ENCODE peak calls at places on chromosome 22, in seven cellular contexts. E is lung, J is A549, S is mesenchymal stem cell, V is astrocyte, H is transverse colon, U is mucosa of descending colon. Y is an unnamed sample.

GRCh38 chr22:42270512-42271190 is at the start of gene TCF20:
- DNase-seq in E (peak; percentile 79), J (peak; percentile 51), S (peak; percentile 83), V (peak; percentile 47), H (peak; percentile 83), U (peak; percentile 84), Y (peak; percentile 92)

GRCh38 chr22:45235851-45236342 is 4.8 kb downstream of the KIAA0930 start:
- DNase-seq in E (no peak), J (no peak), S (no peak), V (no peak), H (peak; percentile 36), U (no peak), Y (no peak)

GRCh38 chr22:50532353-50532700 is 2.5 kb upstream of the TYMP start:
- DNase-seq in E (peak; percentile 56), J (no peak), S (no peak), V (no peak), H (peak; percentile 63), U (no peak), Y (no peak)

GRCh38 chr22:50326959-50327710 is at the start of gene DENND6B:
- DNase-seq in E (peak; percentile 77), J (peak; percentile 71), S (peak; percentile 69), V (no peak), H (peak; percentile 83), U (peak; percentile 85), Y (peak; percentile 95)

GRCh38 chr22:45036154-45036553 is 26.3 kb upstream of the PHF21B start:
- DNase-seq in E (no peak), J (no peak), S (no peak), V (peak; percentile 46), H (no peak), U (no peak), Y (peak; percentile 15)

GRCh38 chr22:16989915-16990314 is 18.1 kb downstream of the GAB4 start:
- DNase-seq in E (no peak), J (no peak), S (no peak), V (no peak), H (no peak), U (no peak), Y (no peak)

GRCh38 chr22:33512961-33513360 is 407.3 kb downstream of the LARGE1 start:
- DNase-seq in E (no peak), J (no peak), S (peak; percentile 22), V (peak; percentile 75), H (no peak), U (no peak), Y (no peak)

GRCh38 chr22:42434748-42435425 is 2.7 kb upstream of the NFAM1 start:
- DNase-seq in E (no peak), J (no peak), S (no peak), V (no peak), H (no peak), U (no peak), Y (no peak)

GRCh38 chr22:17258015-17258827 is 39.0 kb upstream of the ADA2 start:
- DNase-seq in E (peak; percentile 42), J (no peak), S (peak; percentile 33), V (peak; percentile 24), H (peak; percentile 84), U (peak; percentile 84), Y (no peak)

GRCh38 chr22:28600546-28601143 is 79.0 kb downstream of the TTC28 start:
- DNase-seq in E (no peak), J (peak; percentile 48), S (peak; percentile 66), V (peak; percentile 27), H (no peak), U (peak; percentile 33), Y (peak; percentile 90)

GRCh38 chr22:32376681-32377080 is 19.0 kb downstream of the RFPL3 start:
- DNase-seq in E (no peak), J (no peak), S (no peak), V (no peak), H (no peak), U (no peak), Y (no peak)

GRCh38 chr22:21711851-21712250 is 23.7 kb downstream of the YPEL1 start:
- DNase-seq in E (no peak), J (no peak), S (no peak), V (no peak), H (no peak), U (no peak), Y (no peak)

GRCh38 chr22:33382427-33382826 is 324.2 kb upstream of the SYN3 start:
- DNase-seq in E (no peak), J (peak; percentile 53), S (no peak), V (no peak), H (no peak), U (no peak), Y (no peak)

GRCh38 chr22:22667966-22668880 is 23.8 kb downstream of the GGTLC2 start:
- DNase-seq in E (no peak), J (no peak), S (no peak), V (no peak), H (no peak), U (no peak), Y (no peak)

GRCh38 chr22:16988257-16988656 is 19.8 kb downstream of the GAB4 start:
- DNase-seq in E (no peak), J (no peak), S (no peak), V (no peak), H (no peak), U (no peak), Y (no peak)

GRCh38 chr22:39405346-39406085 is 5.9 kb downstream of the TAB1 start:
- DNase-seq in E (no peak), J (no peak), S (no peak), V (peak; percentile 81), H (no peak), U (no peak), Y (peak; percentile 55)

GRCh38 chr22:20205964-20206708 is 55.3 kb upstream of the CCDC188 start:
- DNase-seq in E (peak; percentile 75), J (peak; percentile 75), S (peak; percentile 66), V (peak; percentile 22), H (peak; percentile 78), U (peak; percentile 84), Y (no peak)

GRCh38 chr22:20206709-20207215 is 55.9 kb upstream of the CCDC188 start:
- DNase-seq in E (no peak), J (peak; percentile 17), S (peak; percentile 31), V (no peak), H (peak; percentile 31), U (peak; percentile 31), Y (no peak)

GRCh38 chr22:20204821-20205220 is 54.0 kb upstream of the CCDC188 start:
- DNase-seq in E (no peak), J (no peak), S (no peak), V (no peak), H (no peak), U (no peak), Y (no peak)

GRCh38 chr22:20204281-20204680 is 53.4 kb upstream of the CCDC188 start:
- DNase-seq in E (no peak), J (no peak), S (no peak), V (no peak), H (no peak), U (no peak), Y (no peak)

DNA sequence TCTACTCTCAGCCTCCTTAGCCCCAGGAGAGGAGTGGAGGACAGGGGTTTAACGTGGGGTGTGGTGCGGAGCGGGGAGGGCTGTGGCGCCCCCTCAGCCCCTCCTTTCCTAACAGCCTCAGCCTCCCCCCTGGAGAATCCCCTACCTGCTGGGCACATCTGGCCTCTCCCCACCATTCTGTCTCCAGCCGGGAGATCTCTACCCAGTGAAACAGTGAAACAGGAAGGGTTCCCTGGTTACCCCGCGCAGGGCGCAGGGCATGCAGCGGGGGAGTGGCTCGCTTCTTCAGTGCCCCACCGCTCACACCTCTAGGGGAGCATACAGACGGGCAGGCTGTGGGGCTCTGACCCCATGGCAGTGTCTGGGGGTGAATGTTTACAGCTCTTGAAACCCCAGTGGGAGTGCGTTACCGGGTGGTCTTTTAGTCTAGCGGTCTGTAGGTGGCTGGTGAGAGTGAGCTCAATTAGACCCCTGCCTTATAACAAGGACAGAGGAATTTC is 54.7 kb upstream of the CCDC188 start:
- DNase-seq in E (no peak), J (no peak), S (no peak), V (no peak), H (no peak), U (no peak), Y (no peak)
- H3K4me1 ChIP-seq in E (peaks cover 41% of the 10 kb centered on the region), J (peaks cover 27% of the 10 kb centered on the region), S (peaks cover 50% of the 10 kb centered on the region), V (peaks cover 28% of the 10 kb centered on the region), H (peaks cover 30% of the 10 kb centered on the region), U (peaks cover 5% of the 10 kb centered on the region), Y (peaks cover 16% of the 10 kb centered on the region)

GRCh38 chr22:35834080-35834479 is 116.4 kb downstream of the APOL5 start:
- DNase-seq in E (no peak), J (no peak), S (no peak), V (no peak), H (no peak), U (no peak), Y (no peak)
- H3K4me3 ChIP-seq in E (no peak overlapping the region), J (peak overlapping the region; percentile 52), S (peak overlapping the region; percentile 86), V (peak overlapping the region; percentile 92), H (no peak overlapping the region), U (no peak overlapping the region), Y (peak overlapping the region; percentile 87)

GRCh38 chr22:24247011-24247507 is 2.2 kb upstream of the GGT5 start:
- DNase-seq in E (no peak), J (no peak), S (peak; percentile 51), V (no peak), H (no peak), U (no peak), Y (peak; percentile 51)
- H3K4me1 ChIP-seq in E (peaks cover 19% of the 10 kb centered on the region), J (peaks cover 48% of the 10 kb centered on the region), S (peaks cover 41% of the 10 kb centered on the region), V (peaks cover 41% of the 10 kb centered on the region), H (peaks cover 8% of the 10 kb centered on the region), U (peaks cover 4% of the 10 kb centered on the region), Y (peaks cover 24% of the 10 kb centered on the region)

GRCh38 chr22:44026630-44027511 is 2.8 kb downstream of the PARVB start:
- DNase-seq in E (peak; percentile 75), J (no peak), S (no peak), V (peak; percentile 61), H (peak; percentile 87), U (peak; percentile 76), Y (no peak)

GRCh38 chr22:44030051-44030701 is 6.1 kb downstream of the PARVB start:
- DNase-seq in E (no peak), J (no peak), S (no peak), V (no peak), H (no peak), U (no peak), Y (no peak)

GRCh38 chr22:44030702-44031082 is 6.6 kb downstream of the PARVB start:
- DNase-seq in E (no peak), J (no peak), S (no peak), V (no peak), H (no peak), U (no peak), Y (no peak)

GRCh38 chr22:44028091-44028490 is 4.0 kb downstream of the PARVB start:
- DNase-seq in E (no peak), J (no peak), S (no peak), V (no peak), H (no peak), U (no peak), Y (no peak)

GRCh38 chr22:44029069-44029468 is 5.0 kb downstream of the PARVB start:
- DNase-seq in E (no peak), J (no peak), S (no peak), V (no peak), H (no peak), U (no peak), Y (no peak)
- H3K4me3 ChIP-seq in E (no peak overlapping the region), J (no peak overlapping the region), S (no peak overlapping the region), V (no peak overlapping the region), H (no peak overlapping the region), U (no peak overlapping the region), Y (no peak overlapping the region)

GRCh38 chr22:46242023-46242422 is 8.1 kb downstream of the CDPF1 start:
- DNase-seq in E (no peak), J (no peak), S (no peak), V (no peak), H (no peak), U (no peak), Y (no peak)
- H3K4me1 ChIP-seq in E (peaks cover 5% of the 10 kb centered on the region), J (no peaks in the 10 kb centered on the region), S (peaks cover 2% of the 10 kb centered on the region), V (no peaks in the 10 kb centered on the region), H (no peaks in the 10 kb centered on the region), U (no peaks in the 10 kb centered on the region), Y (peaks cover 9% of the 10 kb centered on the region)